ENCODE peak calls at places on chromosome 7, in four cellular contexts. A is GM23338, S is A549, N is HCT116. K is an unnamed sample.

GRCh38 chr7:77383333-77383740 is 32.8 kb downstream of the GSAP start:
- DNase-seq in N (no peak), A (no peak), S (no peak), K (no peak)

GRCh38 chr7:19565602-19566001 is 143.2 kb downstream of the POLR1F start:
- DNase-seq in N (no peak), S (no peak), A (no peak), K (no peak)

GRCh38 chr7:36181668-36182067 is 28.6 kb downstream of the EEPD1 start:
- DNase-seq in N (no peak), A (no peak), S (no peak), K (no peak)

GRCh38 chr7:26684447-26684846 is 179.9 kb downstream of the SKAP2 start:
- DNase-seq in N (no peak), A (no peak), S (no peak), K (no peak)

GRCh38 chr7:27586825-27587224 is 75.9 kb downstream of the HIBADH start:
- DNase-seq in N (no peak), S (no peak), A (no peak), K (no peak)

GRCh38 chr7:118182618-118183253 is 1.2 kb upstream of the LSM8 start:
- DNase-seq in N (no peak), S (no peak), A (no peak), K (no peak)

GRCh38 chr7:158120751-158121150 is 466.9 kb downstream of the PTPRN2 start:
- DNase-seq in S (no peak), N (no peak), A (no peak), K (no peak)

GRCh38 chr7:137990251-137990901 is 11.5 kb downstream of the CREB3L2 start:
- DNase-seq in N (no peak), A (no peak), S (no peak), K (no peak)

GRCh38 chr7:50284296-50284695 is 20.2 kb upstream of the IKZF1 start:
- DNase-seq in A (no peak), S (no peak), N (no peak), K (no peak)

GRCh38 chr7:43648725-43649406 is 66.0 kb downstream of the STK17A start:
- DNase-seq in N (no peak), S (no peak), A (no peak), K (no peak)

GRCh38 chr7:76073335-76073990 is 25.6 kb downstream of the MDH2 start:
- DNase-seq in A (peak; percentile 82), N (no peak), S (no peak), K (no peak)

GRCh38 chr7:10655031-10655430 is 318.6 kb upstream of the PHF14 start:
- DNase-seq in A (no peak), N (no peak), S (no peak), K (no peak)

GRCh38 chr7:19508821-19509220 is 200.0 kb downstream of the POLR1F start:
- DNase-seq in S (no peak), N (no peak), A (no peak), K (no peak)

GRCh38 chr7:101957733-101958525 is 140.5 kb downstream of the CUX1 start:
- DNase-seq in N (no peak), S (no peak), A (no peak), K (no peak)

GRCh38 chr7:66631471-66631870 is 2.8 kb downstream of the KCTD7 start:
- DNase-seq in N (no peak), A (no peak), S (no peak), K (no peak)

GRCh38 chr7:130996841-130997231 is 262.8 kb upstream of the KLF14 start:
- DNase-seq in S (peak; percentile 69), N (peak; percentile 80), A (no peak), K (peak; percentile 48)

GRCh38 chr7:128902761-128903585 is 7.5 kb downstream of the KCP start:
- DNase-seq in S (no peak), A (no peak), N (no peak), K (peak; percentile 52)

GRCh38 chr7:150444141-150444540 is 6.3 kb upstream of the GIMAP8 start:
- DNase-seq in A (no peak), S (no peak), N (no peak), K (no peak)

GRCh38 chr7:121020243-121020642 is 31.7 kb downstream of the CPED1 start:
- DNase-seq in A (no peak), S (no peak), N (no peak), K (no peak)

GRCh38 chr7:151558575-151558974 is 38.9 kb upstream of the RHEB start:
- DNase-seq in N (no peak), A (no peak), S (no peak), K (no peak)

GRCh38 chr7:98879198-98879988 is 1.1 kb downstream of the TRRAP start:
- DNase-seq in S (peak; percentile 51), A (peak; percentile 51), N (peak; percentile 27), K (no peak)

GRCh38 chr7:113562242-113562641 is 356.6 kb downstream of the PPP1R3A start:
- DNase-seq in S (no peak), A (no peak), N (no peak), K (no peak)

GRCh38 chr7:108335264-108335918 is 120.8 kb downstream of the NRCAM start:
- DNase-seq in N (no peak), A (peak; percentile 11), S (peak; percentile 28), K (no peak)

GRCh38 chr7:151736403-151736909 is 140.5 kb downstream of the PRKAG2 start:
- DNase-seq in A (peak; percentile 68), N (peak; percentile 65), S (peak; percentile 84), K (peak; percentile 97)

GRCh38 chr7:136138991-136139390 is 161.8 kb upstream of the MTPN start:
- DNase-seq in N (no peak), A (no peak), S (no peak), K (no peak)

GRCh38 chr7:150909192-150909591 is 56.9 kb downstream of the AOC1 start:
- DNase-seq in S (no peak), N (no peak), A (no peak), K (no peak)

GRCh38 chr7:44379366-44380178 is 54.2 kb upstream of the CAMK2B start:
- DNase-seq in S (no peak), A (no peak), N (no peak), K (no peak)

GRCh38 chr7:28292826-28293528 is 112.4 kb upstream of the JAZF1 start:
- DNase-seq in N (no peak), S (no peak), A (peak; percentile 30), K (no peak)

GRCh38 chr7:103613655-103614642 is 167.9 kb upstream of the SLC26A5 start:
- DNase-seq in N (no peak), S (no peak), A (peak; percentile 54), K (no peak)

GRCh38 chr7:147276783-147277370 is 1160.3 kb downstream of the CNTNAP2 start:
- DNase-seq in S (no peak), N (no peak), A (no peak), K (no peak)

GRCh38 chr7:7221602-7222038 is 39.3 kb downstream of the C1GALT1 start:
- DNase-seq in A (no peak), N (peak; percentile 71), S (peak; percentile 56), K (peak; percentile 72)

GRCh38 chr7:74583630-74584029 is 73.9 kb upstream of the GTF2I start:
- DNase-seq in A (peak; percentile 25), S (no peak), N (no peak), K (no peak)

GRCh38 chr7:129948877-129949291 is 3.9 kb downstream of the UBE2H start:
- DNase-seq in S (peak; percentile 94), N (peak; percentile 86), A (peak; percentile 94), K (peak; percentile 80)
- TF ChIP-seq REST in S (no peak), N (no peak), A (no peak), K (no peak)

GRCh38 chr7:70695804-70696104 is 436.2 kb upstream of the GALNT17 start:
- DNase-seq in A (no peak), S (no peak), N (no peak), K (no peak)

GRCh38 chr7:70694357-70694908 is 437.5 kb upstream of the GALNT17 start:
- DNase-seq in A (peak; percentile 71), S (peak; percentile 13), N (no peak), K (no peak)

GRCh38 chr7:70696139-70696782 is 435.7 kb upstream of the GALNT17 start:
- DNase-seq in S (peak; percentile 9), N (no peak), A (no peak), K (no peak)

GRCh38 chr7:70693690-70694356 is 438.1 kb upstream of the GALNT17 start:
- DNase-seq in N (no peak), S (peak; percentile 38), A (peak; percentile 80), K (no peak)

GRCh38 chr7:70694909-70695803 is 436.8 kb upstream of the GALNT17 start:
- DNase-seq in S (no peak), N (no peak), A (peak; percentile 48), K (no peak)
- TF ChIP-seq REST in S (no peak), N (no peak), A (no peak), K (no peak)

GRCh38 chr7:93146036-93146435 is 2.1 kb downstream of the SAMD9L start:
- DNase-seq in N (no peak), A (peak; percentile 36), S (no peak), K (no peak)
- TF ChIP-seq REST in N (no peak), A (no peak), S (no peak), K (no peak)

DNA sequence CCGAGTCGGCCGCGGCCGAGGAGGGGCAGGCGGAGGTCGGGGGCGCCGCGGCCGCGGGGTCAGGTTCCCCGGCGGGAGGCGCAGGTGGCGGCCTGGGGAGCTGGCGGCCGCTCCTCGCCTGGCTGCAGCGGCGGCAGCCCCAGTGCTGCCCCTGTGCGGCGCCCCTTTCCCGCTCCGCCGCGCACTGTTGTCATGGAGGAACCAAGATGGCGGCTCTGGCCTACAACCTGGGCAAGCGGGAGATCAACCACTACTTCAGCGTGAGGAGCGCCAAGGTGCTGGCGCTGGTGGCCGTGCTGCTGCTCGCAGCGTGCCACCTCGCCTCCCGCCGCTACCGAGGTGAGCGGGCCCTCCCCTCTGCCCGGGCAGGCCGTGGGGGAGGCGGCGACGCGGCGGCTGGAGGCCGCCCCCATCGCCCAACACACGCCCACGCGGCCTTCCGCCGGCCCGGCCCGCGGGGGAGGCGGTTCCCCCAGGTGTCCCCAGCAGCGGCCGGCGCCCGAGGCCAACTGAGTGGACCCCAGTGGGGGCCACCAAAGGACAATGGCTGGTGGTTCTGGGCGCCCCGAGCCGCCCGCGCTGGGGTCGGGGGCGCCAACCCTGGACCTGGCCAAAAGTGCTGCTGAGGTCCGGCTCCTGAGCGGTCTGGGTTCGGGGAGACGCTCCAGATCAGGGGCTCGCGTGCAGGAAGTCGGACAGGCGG is 421 bp downstream of the CASD1 start:
- DNase-seq in A (peak; percentile 83), S (peak; percentile 84), N (no peak), K (no peak)
- TF ChIP-seq REST in A (no peak), S (no peak), N (no peak), K (peak; percentile 48)

DNA sequence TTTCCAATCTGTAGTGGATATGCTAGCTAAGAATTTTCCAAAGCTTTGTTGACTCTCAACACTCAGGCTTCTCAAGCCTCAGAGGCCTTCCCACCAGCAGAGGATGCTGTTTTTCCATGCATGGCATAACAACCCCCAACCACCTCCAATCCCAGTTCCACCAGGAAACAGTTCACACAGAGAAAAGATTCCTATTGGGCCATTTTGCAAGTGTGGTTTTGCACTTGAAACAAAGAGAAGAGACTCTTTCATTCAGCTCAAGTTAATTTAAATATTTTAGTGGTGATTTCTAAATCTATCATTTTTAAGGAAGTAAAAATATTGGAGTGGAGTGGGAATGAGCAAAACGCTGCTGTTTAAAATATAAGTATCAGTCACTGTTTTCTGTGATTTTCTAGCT is 105.6 kb upstream of the COL1A2 start:
- DNase-seq in A (peak; percentile 94), N (peak; percentile 81), S (peak; percentile 86), K (peak; percentile 32)
- TF ChIP-seq REST in A (no peak), N (no peak), S (no peak), K (no peak)